ENCODE peak calls at places on chromosomes 5 and 9, in six cellular contexts. One of them, this sample, is unnamed.

GRCh38 chr9:130541533-130541932 is 37.8 kb upstream of the FUBP3 start:
- DNase-seq in HepG2: no peak
- DNase-seq in A549: no peak
- DNase-seq in GM12878: no peak
- DNase-seq in IMR-90: no peak
- DNase-seq in K562: no peak
- DNase-seq in this sample: no peak

GRCh38 chr9:69758001-69758730 is 1.6 kb downstream of the PTAR1 start:
- DNase-seq in IMR-90: peak; percentile 46
- DNase-seq in GM12878: no peak
- DNase-seq in K562: no peak
- DNase-seq in A549: no peak
- DNase-seq in HepG2: no peak
- DNase-seq in this sample: no peak

GRCh38 chr5:59264013-59264412 is 629.5 kb downstream of the PDE4D start:
- DNase-seq in IMR-90: no peak
- DNase-seq in K562: no peak
- DNase-seq in A549: no peak
- DNase-seq in GM12878: no peak
- DNase-seq in HepG2: no peak
- DNase-seq in this sample: no peak

GRCh38 chr5:111934511-111934910 is 177.5 kb upstream of the NREP start:
- DNase-seq in IMR-90: no peak
- DNase-seq in HepG2: no peak
- DNase-seq in A549: no peak
- DNase-seq in GM12878: no peak
- DNase-seq in K562: no peak
- DNase-seq in this sample: no peak

GRCh38 chr9:112072721-112073553 is 102.2 kb downstream of the SUSD1 start:
- DNase-seq in HepG2: no peak
- DNase-seq in IMR-90: peak; percentile 98
- DNase-seq in A549: peak; percentile 51
- DNase-seq in K562: peak; percentile 36
- DNase-seq in GM12878: no peak
- DNase-seq in this sample: no peak

GRCh38 chr5:28766565-28767158 is 1728.3 kb upstream of the CDH9 start:
- DNase-seq in IMR-90: peak; percentile 21
- DNase-seq in GM12878: no peak
- DNase-seq in A549: peak; percentile 67
- DNase-seq in HepG2: peak; percentile 18
- DNase-seq in K562: no peak
- DNase-seq in this sample: peak; percentile 6

GRCh38 chr5:74916831-74917710 is 50.9 kb upstream of the FAM169A start:
- DNase-seq in K562: no peak
- DNase-seq in IMR-90: peak; percentile 48
- DNase-seq in GM12878: no peak
- DNase-seq in HepG2: peak; percentile 99
- DNase-seq in A549: peak; percentile 83
- DNase-seq in this sample: no peak

GRCh38 chr9:123642291-123643278 is 286.6 kb downstream of the CRB2 start:
- DNase-seq in HepG2: peak; percentile 72
- DNase-seq in K562: no peak
- DNase-seq in IMR-90: peak; percentile 18
- DNase-seq in A549: no peak
- DNase-seq in GM12878: no peak
- DNase-seq in this sample: peak; percentile 19

GRCh38 chr9:110752766-110753165 is 84.2 kb downstream of the MUSK start:
- DNase-seq in HepG2: no peak
- DNase-seq in A549: peak; percentile 88
- DNase-seq in IMR-90: peak; percentile 96
- DNase-seq in K562: no peak
- DNase-seq in GM12878: no peak
- DNase-seq in this sample: no peak

GRCh38 chr5:54302267-54302687 is 8.1 kb downstream of the ARL15 start:
- DNase-seq in IMR-90: peak; percentile 37
- DNase-seq in GM12878: no peak
- DNase-seq in A549: no peak
- DNase-seq in HepG2: no peak
- DNase-seq in K562: no peak
- DNase-seq in this sample: no peak

GRCh38 chr5:54304031-54304430 is 6.3 kb downstream of the ARL15 start:
- DNase-seq in A549: no peak
- DNase-seq in K562: no peak
- DNase-seq in GM12878: no peak
- DNase-seq in HepG2: no peak
- DNase-seq in IMR-90: no peak
- DNase-seq in this sample: no peak

GRCh38 chr5:54301852-54302251 is 8.5 kb downstream of the ARL15 start:
- DNase-seq in GM12878: no peak
- DNase-seq in HepG2: no peak
- DNase-seq in K562: no peak
- DNase-seq in IMR-90: no peak
- DNase-seq in A549: no peak
- DNase-seq in this sample: no peak

GRCh38 chr5:54298947-54299346 is 11.4 kb downstream of the ARL15 start:
- DNase-seq in IMR-90: no peak
- DNase-seq in HepG2: no peak
- DNase-seq in K562: no peak
- DNase-seq in A549: no peak
- DNase-seq in GM12878: no peak
- DNase-seq in this sample: no peak

DNA sequence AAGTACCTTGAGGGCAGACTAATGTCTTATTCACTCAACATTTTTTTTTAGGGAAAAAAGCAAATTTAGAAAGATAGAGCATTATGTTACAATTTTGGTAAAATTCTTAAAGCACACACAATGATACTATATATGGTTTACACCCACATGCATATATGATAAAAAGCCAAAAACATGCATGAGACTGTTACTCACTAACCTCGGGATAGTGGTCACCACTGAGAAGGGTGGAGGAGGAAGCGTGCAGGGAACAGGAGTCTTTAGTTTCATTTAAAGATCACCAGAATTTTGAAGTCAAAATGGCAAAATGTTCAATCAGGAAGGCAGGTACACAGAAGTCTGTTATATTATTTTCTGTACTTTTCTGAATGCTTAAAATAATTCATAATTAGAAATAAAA is 9.2 kb downstream of the ARL15 start:
- DNase-seq in K562: no peak
- DNase-seq in IMR-90: peak; percentile 10
- DNase-seq in A549: no peak
- DNase-seq in HepG2: no peak
- DNase-seq in GM12878: no peak
- DNase-seq in this sample: no peak
- TF ChIP-seq BHLHE40 in K562: no peak
- TF ChIP-seq BHLHE40 in IMR-90: no peak
- TF ChIP-seq BHLHE40 in A549: no peak
- TF ChIP-seq BHLHE40 in HepG2: no peak
- TF ChIP-seq BHLHE40 in GM12878: no peak
- TF ChIP-seq BHLHE40 in this sample: no peak

DNA sequence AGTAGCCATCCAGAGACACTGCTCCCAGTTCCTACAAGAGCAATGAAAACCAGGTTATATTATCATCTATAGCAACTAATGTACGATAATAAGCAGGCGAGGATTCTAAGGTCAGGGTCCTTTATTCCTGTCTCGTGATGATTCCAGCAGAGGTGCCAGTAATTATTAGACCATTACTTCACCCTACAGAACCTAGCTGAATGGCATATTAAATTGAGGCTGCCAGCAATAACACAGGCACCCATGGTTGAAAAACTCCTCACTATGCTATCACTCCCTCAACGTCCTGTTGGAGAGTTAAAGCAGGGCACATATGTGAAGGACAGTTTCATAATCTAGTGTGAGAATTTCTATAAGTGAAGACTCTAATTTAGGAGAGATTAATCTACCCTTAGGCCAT is 29.7 kb downstream of the DCAF12 start:
- DNase-seq in GM12878: no peak
- DNase-seq in K562: no peak
- DNase-seq in HepG2: no peak
- DNase-seq in IMR-90: no peak
- DNase-seq in A549: no peak
- DNase-seq in this sample: no peak
- TF ChIP-seq BHLHE40 in GM12878: no peak
- TF ChIP-seq BHLHE40 in K562: no peak
- TF ChIP-seq BHLHE40 in HepG2: no peak
- TF ChIP-seq BHLHE40 in IMR-90: no peak
- TF ChIP-seq BHLHE40 in A549: no peak
- TF ChIP-seq BHLHE40 in this sample: no peak

DNA sequence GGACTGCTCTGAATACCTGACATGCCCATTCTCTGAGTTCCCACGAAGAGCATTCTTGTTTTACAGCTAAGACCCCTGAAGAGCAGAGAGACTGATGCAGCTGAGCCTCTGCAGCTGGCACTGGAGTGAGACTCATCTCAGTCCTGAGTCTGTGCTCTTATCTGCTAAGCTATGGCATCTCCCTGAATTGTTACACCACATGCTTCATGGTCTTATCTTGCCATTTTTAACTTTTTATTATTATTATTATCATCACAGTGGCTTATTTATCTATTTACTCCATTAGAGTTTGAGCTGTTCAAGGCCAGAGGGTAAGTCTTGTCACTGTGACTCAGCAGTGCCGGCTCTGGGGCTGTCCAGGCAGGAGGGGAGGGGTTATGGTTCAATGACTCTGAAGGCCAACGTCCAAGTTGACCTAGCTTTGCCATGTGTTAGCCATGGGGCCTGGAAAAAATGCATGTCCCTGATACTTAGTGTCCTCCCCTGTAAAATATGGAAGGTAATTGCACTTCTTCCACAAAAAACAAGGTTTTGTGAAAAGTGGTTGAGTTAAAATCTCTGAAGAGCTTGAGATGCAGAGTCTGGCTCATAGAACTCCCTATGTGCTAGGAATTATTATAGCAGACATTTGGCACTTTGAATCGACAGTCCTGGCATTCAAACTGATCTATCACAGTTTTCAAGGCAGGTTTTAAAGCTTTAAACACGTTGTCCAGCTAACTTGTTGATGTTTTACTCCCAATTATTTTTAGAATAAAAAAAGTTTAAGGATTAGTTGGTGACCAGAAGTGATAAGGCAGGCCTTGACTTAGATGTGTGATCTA is 94.6 kb downstream of the ALDH1A1 start:
- DNase-seq in HepG2: peak; percentile 94
- DNase-seq in GM12878: no peak
- DNase-seq in K562: peak; percentile 48
- DNase-seq in IMR-90: no peak
- DNase-seq in A549: peak; percentile 95
- DNase-seq in this sample: no peak
- TF ChIP-seq BHLHE40 in HepG2: no peak
- TF ChIP-seq BHLHE40 in GM12878: no peak
- TF ChIP-seq BHLHE40 in K562: no peak
- TF ChIP-seq BHLHE40 in IMR-90: no peak
- TF ChIP-seq BHLHE40 in A549: no peak
- TF ChIP-seq BHLHE40 in this sample: no peak

GRCh38 chr5:127296321-127296720 is 5.7 kb downstream of the MEGF10 start:
- DNase-seq in GM12878: no peak
- DNase-seq in IMR-90: peak; percentile 45
- DNase-seq in HepG2: no peak
- DNase-seq in A549: no peak
- DNase-seq in K562: no peak
- DNase-seq in this sample: no peak
- TF ChIP-seq BHLHE40 in GM12878: no peak
- TF ChIP-seq BHLHE40 in IMR-90: no peak
- TF ChIP-seq BHLHE40 in HepG2: no peak
- TF ChIP-seq BHLHE40 in A549: no peak
- TF ChIP-seq BHLHE40 in K562: no peak
- TF ChIP-seq BHLHE40 in this sample: no peak

GRCh38 chr9:18002718-18003438 is 424.0 kb downstream of the SH3GL2 start:
- DNase-seq in A549: no peak
- DNase-seq in GM12878: no peak
- DNase-seq in HepG2: no peak
- DNase-seq in K562: no peak
- DNase-seq in IMR-90: no peak
- DNase-seq in this sample: no peak
- TF ChIP-seq BHLHE40 in A549: no peak
- TF ChIP-seq BHLHE40 in GM12878: no peak
- TF ChIP-seq BHLHE40 in HepG2: no peak
- TF ChIP-seq BHLHE40 in K562: no peak
- TF ChIP-seq BHLHE40 in IMR-90: no peak
- TF ChIP-seq BHLHE40 in this sample: no peak

GRCh38 chr9:29213374-29214161 is 1640.3 kb upstream of the C9orf72 start:
- DNase-seq in HepG2: no peak
- DNase-seq in A549: peak; percentile 33
- DNase-seq in K562: no peak
- DNase-seq in GM12878: no peak
- DNase-seq in IMR-90: no peak
- DNase-seq in this sample: peak; percentile 25
- TF ChIP-seq BHLHE40 in HepG2: no peak
- TF ChIP-seq BHLHE40 in A549: no peak
- TF ChIP-seq BHLHE40 in K562: no peak
- TF ChIP-seq BHLHE40 in GM12878: no peak
- TF ChIP-seq BHLHE40 in IMR-90: no peak
- TF ChIP-seq BHLHE40 in this sample: no peak

GRCh38 chr5:127909078-127909477 is 174.5 kb upstream of the SLC12A2 start:
- DNase-seq in HepG2: peak; percentile 42
- DNase-seq in A549: peak; percentile 84
- DNase-seq in GM12878: no peak
- DNase-seq in K562: peak; percentile 8
- DNase-seq in IMR-90: peak; percentile 55
- DNase-seq in this sample: peak; percentile 54
- TF ChIP-seq BHLHE40 in HepG2: no peak
- TF ChIP-seq BHLHE40 in A549: no peak
- TF ChIP-seq BHLHE40 in GM12878: no peak
- TF ChIP-seq BHLHE40 in K562: no peak
- TF ChIP-seq BHLHE40 in IMR-90: no peak
- TF ChIP-seq BHLHE40 in this sample: no peak

DNA sequence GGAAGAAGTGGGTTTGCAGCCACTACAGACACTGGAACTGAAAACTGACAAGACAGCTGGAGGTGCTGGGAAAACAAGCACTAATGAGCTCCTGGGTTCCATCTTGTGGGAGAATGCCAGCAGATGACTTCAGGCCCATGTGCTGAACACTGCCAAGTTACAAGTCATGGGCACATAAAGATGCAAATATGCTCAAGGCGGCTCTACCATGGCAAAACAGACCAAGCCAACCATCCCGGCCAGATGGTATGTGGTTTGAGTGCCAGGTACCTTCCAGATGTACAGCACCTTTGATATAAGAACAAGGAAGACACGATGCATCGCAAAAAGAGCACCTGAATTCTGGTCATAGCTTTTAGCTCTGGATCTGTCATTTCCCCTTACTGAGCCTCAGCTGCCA is 19.9 kb downstream of the TNFSF8 start:
- DNase-seq in IMR-90: no peak
- DNase-seq in K562: no peak
- DNase-seq in HepG2: no peak
- DNase-seq in A549: no peak
- DNase-seq in GM12878: no peak
- DNase-seq in this sample: no peak
- TF ChIP-seq BHLHE40 in IMR-90: no peak
- TF ChIP-seq BHLHE40 in K562: no peak
- TF ChIP-seq BHLHE40 in HepG2: no peak
- TF ChIP-seq BHLHE40 in A549: no peak
- TF ChIP-seq BHLHE40 in GM12878: no peak
- TF ChIP-seq BHLHE40 in this sample: no peak

DNA sequence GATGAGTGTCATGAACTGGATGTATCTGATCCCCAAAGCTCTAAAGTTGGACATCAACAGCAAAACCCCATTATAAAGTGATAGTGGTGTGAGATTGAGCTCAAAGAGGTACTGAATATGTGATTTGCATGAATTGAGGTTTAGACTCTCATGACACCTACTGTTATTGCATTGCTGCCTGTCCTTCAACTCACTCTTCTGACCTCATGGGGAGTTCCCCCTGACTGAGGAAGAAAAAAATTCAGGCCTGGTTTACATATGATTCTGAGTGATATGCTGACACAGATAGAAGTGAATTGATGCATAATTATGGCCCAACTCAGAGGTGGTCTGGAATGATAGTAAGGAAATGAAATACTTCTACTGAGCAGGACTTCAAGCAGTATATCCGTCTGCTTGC is 76.2 kb upstream of the CHD1 start:
- DNase-seq in HepG2: no peak
- DNase-seq in GM12878: peak; percentile 61
- DNase-seq in A549: no peak
- DNase-seq in K562: no peak
- DNase-seq in IMR-90: no peak
- DNase-seq in this sample: no peak
- TF ChIP-seq BHLHE40 in HepG2: no peak
- TF ChIP-seq BHLHE40 in GM12878: peak; percentile 61
- TF ChIP-seq BHLHE40 in A549: no peak
- TF ChIP-seq BHLHE40 in K562: no peak
- TF ChIP-seq BHLHE40 in IMR-90: no peak
- TF ChIP-seq BHLHE40 in this sample: no peak

This sample was measured in HEK293T.